ENCODE peak calls at places on chromosomes 4 and X, in ten cellular contexts. Y, J, W, D, F, M, X, L, R and B are unnamed samples.
A peak's percentile ranks its signal among the peaks of the same experiment; 100 is the strongest.

GRCh38 chr4:29900336-29900735 is 819.8 kb upstream of the PCDH7 start:
- DNase-seq in W (no peak), D (no peak), R (peak; percentile 32), M (no peak), Y (no peak), F (no peak), X (peak; percentile 36), L (no peak), J (no peak), B (no peak)

GRCh38 chr4:6732441-6733357 is 16.7 kb downstream of the BLOC1S4 start:
- DNase-seq in D (peak; percentile 93), R (peak; percentile 92), W (no peak), J (peak; percentile 97), M (peak; percentile 65), X (peak; percentile 74), Y (peak; percentile 64), L (peak; percentile 93), F (peak; percentile 68), B (peak; percentile 72)

GRCh38 chr4:26420438-26420837 is 69.8 kb downstream of the CCKAR start:
- DNase-seq in Y (no peak), R (peak; percentile 54), M (no peak), D (no peak), F (no peak), L (peak; percentile 50), W (no peak), J (peak; percentile 25), X (no peak), B (no peak)

GRCh38 chrX:101450951-101451350 is 34.3 kb upstream of the ARMCX4 start:
- DNase-seq in R (peak; percentile 48), L (no peak), X (no peak), M (peak; percentile 20), W (no peak), D (peak; percentile 81), J (peak; percentile 53), F (no peak), Y (no peak), B (no peak)

GRCh38 chrX:118437283-118437682 is 58.3 kb upstream of the DOCK11 start:
- DNase-seq in Y (no peak), F (no peak), D (no peak), J (no peak), W (no peak), L (no peak), R (peak; percentile 65), X (no peak), M (no peak), B (no peak)

GRCh38 chrX:132017431-132018185 is 5.5 kb upstream of the STK26 start:
- DNase-seq in W (no peak), L (no peak), M (no peak), Y (no peak), F (no peak), D (no peak), J (no peak), R (no peak), X (no peak), B (no peak)

GRCh38 chr4:72786401-72786990 is 217.5 kb upstream of the ADAMTS3 start:
- DNase-seq in X (no peak), J (no peak), R (no peak), F (no peak), Y (no peak), L (peak; percentile 14), D (no peak), W (no peak), M (no peak), B (no peak)

GRCh38 chrX:107857815-107858214 is 32.1 kb downstream of the MID2 start:
- DNase-seq in J (no peak), X (no peak), M (no peak), D (no peak), W (no peak), F (no peak), R (no peak), Y (no peak), L (no peak), B (peak; percentile 3)

GRCh38 chr4:15373363-15373762 is 54.5 kb upstream of the C1QTNF7 start:
- DNase-seq in F (no peak), X (no peak), W (no peak), L (no peak), Y (no peak), M (peak; percentile 27), D (no peak), J (peak; percentile 45), R (no peak), B (no peak)

GRCh38 chr4:175770555-175770954 is 41.5 kb downstream of the GPM6A start:
- DNase-seq in M (no peak), F (no peak), W (no peak), J (peak; percentile 44), R (no peak), L (no peak), X (peak; percentile 10), D (no peak), Y (no peak), B (no peak)

GRCh38 chr4:93814722-93815121 is 13.8 kb upstream of the ATOH1 start:
- DNase-seq in J (no peak), X (no peak), M (peak; percentile 70), Y (no peak), R (no peak), D (peak; percentile 67), F (no peak), L (no peak), W (no peak), B (no peak)

GRCh38 chr4:102641796-102642195 is 119.0 kb downstream of the MANBA start:
- DNase-seq in Y (no peak), D (no peak), J (no peak), M (no peak), F (no peak), W (no peak), L (no peak), X (no peak), R (no peak), B (no peak)

GRCh38 chr4:8085491-8086479 is 72.8 kb downstream of the ABLIM2 start:
- DNase-seq in X (no peak), W (no peak), J (no peak), D (no peak), Y (no peak), L (no peak), R (no peak), F (no peak), M (no peak), B (no peak)

GRCh38 chrX:73581002-73581628 is 18.1 kb downstream of the CHIC1 start:
- DNase-seq in D (no peak), L (no peak), M (no peak), F (no peak), J (no peak), Y (no peak), X (peak; percentile 66), W (no peak), R (no peak), B (peak; percentile 32)

GRCh38 chr4:2583517-2583916 is 47.1 kb downstream of the FAM193A start:
- DNase-seq in J (peak; percentile 66), Y (no peak), X (peak; percentile 75), M (no peak), D (no peak), L (no peak), R (peak; percentile 81), W (no peak), F (no peak), B (no peak)

GRCh38 chr4:2586502-2586901 is 50.1 kb downstream of the FAM193A start:
- DNase-seq in J (no peak), R (no peak), M (no peak), X (no peak), L (no peak), F (no peak), D (no peak), Y (no peak), W (no peak), B (no peak)

GRCh38 chr4:2591189-2591588 is 54.7 kb downstream of the FAM193A start:
- DNase-seq in W (peak; percentile 74), M (no peak), Y (peak; percentile 32), F (no peak), X (no peak), D (no peak), R (peak; percentile 21), L (peak; percentile 33), J (peak; percentile 3), B (no peak)

GRCh38 chr4:2588259-2588658 is 51.8 kb downstream of the FAM193A start:
- DNase-seq in J (no peak), R (no peak), M (no peak), F (no peak), D (no peak), X (no peak), W (no peak), Y (no peak), L (no peak), B (no peak)

DNA sequence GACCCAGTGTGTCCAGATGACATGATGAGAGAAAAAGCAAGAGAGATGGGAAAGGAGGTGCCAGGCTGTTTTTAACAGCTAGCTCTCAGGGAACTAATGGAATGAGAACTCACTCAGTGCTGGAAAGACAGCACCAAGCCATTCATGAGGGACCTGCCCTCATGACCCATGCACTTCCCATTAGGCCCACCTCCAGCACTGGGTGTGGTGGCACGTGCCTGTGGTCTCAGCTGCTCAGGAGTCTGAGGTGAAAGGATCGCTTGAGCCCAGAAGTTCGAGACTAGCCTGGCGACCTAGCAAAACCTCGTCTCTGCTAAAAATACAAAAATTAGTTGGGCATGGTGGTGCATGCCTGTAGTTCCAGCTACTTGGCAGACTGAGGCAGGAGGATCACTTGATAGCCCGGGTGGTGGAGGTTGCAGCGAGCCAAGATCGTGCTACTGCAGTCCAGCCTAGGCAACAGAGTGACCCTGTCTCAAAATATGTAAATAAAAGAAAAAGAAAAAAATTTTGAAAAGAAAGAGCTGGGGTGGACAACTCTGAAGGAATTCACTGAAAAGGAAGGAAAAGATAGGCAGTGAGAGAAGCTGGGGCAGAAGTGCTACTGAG is 50.9 kb downstream of the FAM193A start:
- DNase-seq in W (no peak), Y (no peak), J (peak; percentile 23), R (no peak), D (peak; percentile 51), F (no peak), L (no peak), M (no peak), X (no peak), B (no peak)
- H3K4me1 ChIP-seq in W (peaks cover 29% of the 10 kb centered on the region), Y (peaks cover 32% of the 10 kb centered on the region), J (peaks cover 21% of the 10 kb centered on the region), R (peaks cover 46% of the 10 kb centered on the region), D (peaks cover 25% of the 10 kb centered on the region), F (peaks cover 59% of the 10 kb centered on the region), L (no peaks in the 10 kb centered on the region), M (peaks cover 72% of the 10 kb centered on the region), X (peaks cover 20% of the 10 kb centered on the region), B (peaks cover 12% of the 10 kb centered on the region)

GRCh38 chr4:80266267-80266901 is at the start of gene FGF5:
- DNase-seq in W (peak; percentile 64), M (peak; percentile 38), R (peak; percentile 96), J (peak; percentile 99), D (peak; percentile 45), L (peak; percentile 86), F (peak; percentile 36), X (peak; percentile 76), Y (peak; percentile 33), B (no peak)
- H3K4me3 ChIP-seq in W (peak within 1 kb of the TSS; percentile 55), M (peak within 1 kb of the TSS; percentile 53), R (peak within 1 kb of the TSS; percentile 95), J (peak within 1 kb of the TSS; percentile 99), D (peak within 1 kb of the TSS; percentile 53), L (peak within 1 kb of the TSS; percentile 94), F (peak within 1 kb of the TSS; percentile 22), X (peak within 1 kb of the TSS; percentile 88), Y (peak within 1 kb of the TSS; percentile 38), B (no peak within 1 kb of the TSS)

GRCh38 chr4:146791439-146791838 is 152.7 kb downstream of the POU4F2 start:
- DNase-seq in W (no peak), R (no peak), M (no peak), J (no peak), Y (no peak), D (no peak), F (no peak), L (no peak), X (no peak), B (no peak)
- H3K4me1 ChIP-seq in W (peaks cover 5% of the 10 kb centered on the region), R (no peaks in the 10 kb centered on the region), M (no peaks in the 10 kb centered on the region), J (no peaks in the 10 kb centered on the region), Y (no peaks in the 10 kb centered on the region), D (no peaks in the 10 kb centered on the region), F (no peaks in the 10 kb centered on the region), L (no peaks in the 10 kb centered on the region), X (no peaks in the 10 kb centered on the region), B (no peaks in the 10 kb centered on the region)

GRCh38 chr4:46994007-46994405 is 625 bp upstream of the GABRA4 start:
- DNase-seq in M (no peak), J (no peak), X (no peak), D (peak; percentile 39), R (peak; percentile 17), L (peak; percentile 2), W (peak; percentile 21), F (no peak), Y (no peak), B (peak; percentile 25)
- H3K4me3 ChIP-seq in M (peak overlapping the region; percentile 53), J (no peak overlapping the region), X (no peak overlapping the region), D (peak overlapping the region; percentile 27), R (peak overlapping the region; percentile 52), L (peak overlapping the region; percentile 62), W (peak overlapping the region; percentile 70), F (peak overlapping the region; percentile 1), Y (no peak overlapping the region), B (peak overlapping the region; percentile 35)